ENCODE peak calls at places on chromosomes 5 and 9, in five cellular contexts. S is AG09309, Z is endodermal cell, Y is OCI-LY7, D is astrocyte of the cerebellum. K is an unnamed sample.

GRCh38 chr9:123835821-123836220 is 94.1 kb downstream of the DENND1A start:
- DNase-seq in Y (no peak), S (no peak), D (no peak), Z (no peak), K (no peak)

GRCh38 chr5:138999674-139000073 is 124.5 kb upstream of the LRRTM2 start:
- DNase-seq in D (no peak), Y (no peak), Z (peak), S (no peak), K (no peak)

GRCh38 chr9:15426019-15426418 is 3.3 kb downstream of the SNAPC3 start:
- DNase-seq in D (no peak), Z (no peak), Y (peak), S (no peak), K (no peak)

GRCh38 chr5:108727154-108727638 is 20.5 kb upstream of the FER start:
- DNase-seq in D (no peak), Y (no peak), S (no peak), Z (no peak), K (no peak)

GRCh38 chr9:113492343-113493079 is 29.0 kb downstream of the RGS3 start:
- DNase-seq in D (no peak), S (no peak), Y (no peak), Z (peak), K (no peak)

GRCh38 chr9:8552732-8553131 is 753.2 kb upstream of the DMAC1 start:
- DNase-seq in S (no peak), D (no peak), Y (no peak), Z (no peak), K (no peak)

GRCh38 chr5:137688248-137688840 is 47.5 kb downstream of the KLHL3 start:
- DNase-seq in S (no peak), D (no peak), Z (no peak), Y (no peak), K (no peak)

GRCh38 chr5:175822225-175822624 is 49.2 kb upstream of the CPLX2 start:
- DNase-seq in S (no peak), Z (no peak), Y (no peak), D (no peak), K (no peak)

GRCh38 chr9:128899566-128900322 is 17.8 kb downstream of the LRRC8A start:
- DNase-seq in Y (no peak), Z (no peak), S (no peak), D (no peak), K (no peak)

GRCh38 chr9:106075991-106076390 is 381.6 kb downstream of the TMEM38B start:
- DNase-seq in D (peak), S (no peak), Y (no peak), Z (no peak), K (no peak)

GRCh38 chr5:109016300-109016699 is 268.6 kb downstream of the FER start:
- DNase-seq in S (no peak), Y (no peak), Z (no peak), D (no peak), K (no peak)

GRCh38 chr9:131500939-131501541 is 1.7 kb upstream of the POMT1 start:
- DNase-seq in D (peak), S (peak), Z (no peak), Y (no peak), K (no peak)

GRCh38 chr9:131500377-131500776 is 2.3 kb upstream of the POMT1 start:
- DNase-seq in D (no peak), S (no peak), Y (no peak), Z (no peak), K (no peak)

GRCh38 chr9:131505012-131505411 is 2.3 kb downstream of the POMT1 start:
- DNase-seq in D (no peak), Z (no peak), S (no peak), Y (no peak), K (no peak)

GRCh38 chr9:131503626-131504465 is 1.1 kb downstream of the POMT1 start:
- DNase-seq in D (no peak), Y (no peak), S (no peak), Z (peak), K (no peak)

GRCh38 chr9:131502781-131503625 is at the start of gene POMT1:
- DNase-seq in Y (no peak), D (peak), S (peak), Z (peak), K (peak)
- TF ChIP-seq CTCF in Y (no peak), D (no peak), S (no peak), Z (no peak), K (no peak)

DNA sequence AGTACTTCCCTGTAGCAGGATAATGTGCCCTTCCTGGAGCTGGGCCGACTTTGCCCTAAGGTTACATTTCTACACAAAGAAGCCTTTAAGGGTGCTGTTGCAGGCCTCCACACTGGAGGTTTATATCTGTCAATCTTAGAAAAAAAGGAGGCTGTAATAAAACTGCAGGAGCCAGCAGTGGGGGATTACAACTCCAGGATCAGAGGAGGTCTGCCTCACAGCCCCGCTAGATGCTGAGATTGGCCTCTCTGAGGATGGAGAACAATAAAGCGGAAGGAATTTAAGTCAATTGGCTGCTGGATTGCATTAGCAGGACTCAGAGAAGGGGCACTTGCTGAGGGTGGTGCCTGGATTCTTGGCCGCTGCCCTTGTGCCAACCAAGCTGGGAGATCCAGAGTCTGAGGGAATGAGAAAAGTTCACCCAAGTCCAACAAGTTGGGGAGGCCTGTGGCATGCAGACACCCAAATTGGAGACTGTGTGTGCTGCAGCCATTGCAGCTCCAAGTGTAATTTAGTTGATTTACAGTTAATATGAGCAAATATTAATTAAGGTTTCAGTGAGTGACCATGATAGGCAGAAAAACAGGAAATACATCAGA is 99.0 kb upstream of the SSBP2 start:
- DNase-seq in Z (no peak), D (no peak), Y (no peak), S (no peak), K (no peak)
- TF ChIP-seq CTCF in Z (no peak), D (no peak), Y (no peak), S (no peak), K (no peak)

GRCh38 chr9:127201071-127201541 is 63.5 kb upstream of the GARNL3 start:
- DNase-seq in Z (no peak), D (no peak), S (no peak), Y (no peak), K (no peak)
- TF ChIP-seq CTCF in Z (no peak), D (no peak), S (no peak), Y (no peak), K (no peak)

GRCh38 chr5:113804264-113804663 is 290.8 kb downstream of the YTHDC2 start:
- DNase-seq in Y (no peak), Z (no peak), S (no peak), D (no peak), K (no peak)

GRCh38 chr5:113807384-113808053 is 294.0 kb downstream of the YTHDC2 start:
- DNase-seq in S (peak), Z (no peak), D (peak), Y (no peak), K (no peak)

GRCh38 chr5:113804943-113805342 is 291.4 kb downstream of the YTHDC2 start:
- DNase-seq in Y (no peak), D (no peak), Z (peak), S (no peak), K (no peak)

GRCh38 chr5:113806823-113807222 is 293.3 kb downstream of the YTHDC2 start:
- DNase-seq in Z (no peak), D (no peak), S (no peak), Y (no peak), K (no peak)

GRCh38 chr5:113806250-113806649 is 292.8 kb downstream of the YTHDC2 start:
- DNase-seq in D (peak), S (no peak), Z (peak), Y (no peak), K (no peak)
- TF ChIP-seq CTCF in D (peak), S (peak), Z (peak), Y (peak), K (no peak)

GRCh38 chr9:6121707-6122106 is 93.9 kb upstream of the IL33 start:
- DNase-seq in D (no peak), Y (no peak), Z (no peak), S (no peak), K (no peak)

GRCh38 chr9:6128030-6128429 is 87.6 kb upstream of the IL33 start:
- DNase-seq in S (no peak), D (no peak), Y (no peak), Z (no peak), K (no peak)

GRCh38 chr9:6123402-6123801 is 92.2 kb upstream of the IL33 start:
- DNase-seq in Y (no peak), S (no peak), D (no peak), Z (no peak), K (no peak)

DNA sequence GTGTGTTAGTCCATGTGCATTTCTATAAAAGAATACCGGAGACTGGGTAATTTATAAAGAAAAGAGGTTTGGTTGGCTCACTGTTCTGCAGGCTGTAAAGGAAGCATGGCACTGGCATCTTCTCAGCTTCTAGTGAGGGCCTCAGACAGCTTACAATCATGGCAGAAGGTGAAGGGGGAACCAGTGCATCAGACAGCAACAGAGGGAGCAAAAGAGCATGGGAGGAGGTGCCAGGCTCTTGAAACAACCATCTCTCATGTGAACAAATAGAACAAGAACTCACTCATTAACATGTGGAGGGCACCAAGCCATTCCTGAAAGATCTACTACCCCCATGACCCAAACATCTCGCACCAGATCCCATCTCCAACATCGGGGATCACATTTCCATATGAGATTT is 89.2 kb upstream of the IL33 start:
- DNase-seq in Y (no peak), S (no peak), Z (peak), D (no peak), K (no peak)
- TF ChIP-seq CTCF in Y (no peak), S (no peak), Z (peak), D (no peak), K (no peak)

GRCh38 chr5:123811771-123812170 is 299.8 kb downstream of the CSNK1G3 start:
- DNase-seq in S (no peak), Z (no peak), D (no peak), Y (no peak), K (no peak)

GRCh38 chr5:123809594-123810172 is 297.7 kb downstream of the CSNK1G3 start:
- DNase-seq in D (no peak), Z (no peak), S (no peak), Y (peak), K (no peak)

GRCh38 chr5:123808841-123809240 is 296.9 kb downstream of the CSNK1G3 start:
- DNase-seq in Z (no peak), D (no peak), Y (no peak), S (no peak), K (no peak)

GRCh38 chr5:123810253-123810652 is 298.3 kb downstream of the CSNK1G3 start:
- DNase-seq in S (no peak), Y (no peak), Z (peak), D (no peak), K (no peak)

GRCh38 chr5:123810911-123811310 is 298.9 kb downstream of the CSNK1G3 start:
- DNase-seq in D (no peak), Z (peak), Y (no peak), S (no peak), K (no peak)
- TF ChIP-seq CTCF in D (no peak), Z (no peak), Y (no peak), S (no peak), K (no peak)

GRCh38 chr9:35111006-35111933 is 4.4 kb downstream of the ATOSB start:
- DNase-seq in S (peak), Y (peak), D (peak), Z (peak), K (peak)
- TF ChIP-seq CTCF in S (no peak), Y (no peak), D (no peak), Z (no peak), K (no peak)